ENCODE peak calls at places on chromosomes 3 and 15, in ten cellular contexts. W, V, I, L, S, T, C, E, G and U are unnamed samples.

GRCh38 chr15:62046064-62046779 is 14.0 kb downstream of the VPS13C start:
- DNase-seq in I (no peak), V (no peak), L (no peak), G (no peak), T (no peak), C (no peak), E (no peak), S (no peak), W (no peak), U (no peak)

GRCh38 chr3:188051801-188052228 is 102.1 kb upstream of the LPP start:
- DNase-seq in V (peak; percentile 31), W (no peak), L (no peak), E (peak; percentile 64), G (no peak), C (peak; percentile 44), T (no peak), I (no peak), S (no peak), U (no peak)

GRCh38 chr3:189308594-189308993 is 136.8 kb downstream of the TPRG1 start:
- DNase-seq in W (no peak), L (no peak), G (no peak), C (no peak), E (no peak), V (peak; percentile 13), S (no peak), T (no peak), I (no peak), U (no peak)

GRCh38 chr3:195546130-195546560 is 3.0 kb upstream of the PPP1R2 start:
- DNase-seq in I (no peak), V (peak; percentile 92), C (no peak), T (no peak), E (peak; percentile 73), S (peak; percentile 59), G (no peak), L (no peak), W (no peak), U (peak; percentile 19)

GRCh38 chr15:78206326-78207109 is 27.8 kb downstream of the ACSBG1 start:
- DNase-seq in E (no peak), T (no peak), W (no peak), C (no peak), V (no peak), I (no peak), S (no peak), G (no peak), L (no peak), U (no peak)

GRCh38 chr3:17431004-17431403 is 311.4 kb downstream of the TBC1D5 start:
- DNase-seq in C (no peak), T (no peak), S (no peak), I (no peak), L (no peak), V (peak; percentile 62), G (no peak), W (no peak), E (no peak), U (no peak)

GRCh38 chr3:150129181-150129580 is 158.5 kb upstream of the PFN2 start:
- DNase-seq in C (no peak), W (no peak), G (no peak), V (no peak), E (no peak), L (no peak), I (no peak), S (no peak), T (no peak), U (no peak)

GRCh38 chr3:187929115-187929828 is 184.0 kb upstream of the BCL6 start:
- DNase-seq in E (no peak), G (no peak), W (no peak), I (no peak), S (no peak), L (no peak), V (no peak), C (no peak), T (no peak), U (no peak)

GRCh38 chr3:72665701-72666443 is 182.4 kb downstream of the SHQ1 start:
- DNase-seq in S (no peak), I (peak; percentile 41), L (no peak), V (peak; percentile 29), E (no peak), W (peak; percentile 43), C (no peak), T (peak; percentile 21), G (peak; percentile 49), U (peak; percentile 38)

GRCh38 chr3:177615015-177615414 is 417.7 kb upstream of the TBL1XR1 start:
- DNase-seq in T (no peak), V (peak; percentile 99), I (no peak), G (no peak), C (peak; percentile 60), L (peak; percentile 18), S (peak; percentile 99), E (peak; percentile 74), W (no peak), U (no peak)

GRCh38 chr15:74775132-74775562 is 6.7 kb upstream of the CSK start:
- DNase-seq in T (no peak), E (no peak), G (no peak), V (no peak), I (no peak), W (no peak), S (no peak), C (no peak), L (no peak), U (no peak)

GRCh38 chr15:57048930-57049550 is 130.6 kb downstream of the TCF12 start:
- DNase-seq in G (no peak), W (no peak), V (no peak), C (no peak), I (no peak), L (no peak), E (no peak), T (no peak), S (no peak), U (no peak)